ENCODE peak calls at places on chromosomes 12 and 14, in seven cellular contexts. S is neural crest cell; G is Kasumi-1; V is T-helper 2 cell; L is mesenteric fat pad; H is T follicular helper cell; N is stimulated activated CD4-positive, alpha-beta T cell treated with anti-CD3 and anti-CD28 coated beads, Interleukin-2, amount 100 ng/mL, for 4 hours. I is an unnamed sample.

GRCh38 chr12:41563044-41563443 is 374.9 kb downstream of the PDZRN4 start:
- DNase-seq in S (no peak), G (no peak), V (no peak), L (no peak), H (no peak), N (no peak), I (no peak)

GRCh38 chr14:100537701-100538565 is 49.3 kb downstream of the BEGAIN start:
- DNase-seq in S (no peak), G (no peak), V (no peak), L (peak), H (no peak), N (no peak), I (no peak)

GRCh38 chr14:99633141-99633540 is 11.8 kb upstream of the HHIPL1 start:
- DNase-seq in S (no peak), G (no peak), V (no peak), L (no peak), H (no peak), N (no peak), I (no peak)

GRCh38 chr12:56628671-56629458 is 1.3 kb downstream of the BAZ2A start:
- DNase-seq in S (peak), G (peak), V (peak), L (no peak), H (peak), N (no peak), I (peak)

GRCh38 chr12:69421548-69421947 is 48.6 kb upstream of the FRS2 start:
- DNase-seq in S (no peak), G (no peak), V (no peak), L (no peak), H (no peak), N (no peak), I (no peak)

GRCh38 chr12:119868992-119869391 is 8.1 kb downstream of the CIT start:
- DNase-seq in S (no peak), G (no peak), V (no peak), L (no peak), H (no peak), N (no peak), I (peak)

GRCh38 chr12:106296179-106296877 is 6.2 kb upstream of the TCP11L2 start:
- DNase-seq in S (no peak), G (no peak), V (no peak), L (no peak), H (no peak), N (no peak), I (peak)

GRCh38 chr12:15662983-15663659 is 126.1 kb downstream of the EPS8 start:
- DNase-seq in S (no peak), G (no peak), V (no peak), L (no peak), H (no peak), N (no peak), I (no peak)

GRCh38 chr14:34222867-34223266 is 239.2 kb downstream of the SPTSSA start:
- DNase-seq in S (no peak), G (no peak), V (no peak), L (no peak), H (no peak), N (no peak), I (no peak)

GRCh38 chr14:38290601-38291190 is 34.8 kb upstream of the CLEC14A start:
- DNase-seq in S (no peak), G (no peak), V (no peak), L (no peak), H (no peak), N (no peak), I (peak)

GRCh38 chr14:53327716-53328115 is 174.6 kb upstream of the DDHD1 start:
- DNase-seq in S (no peak), G (no peak), V (no peak), L (no peak), H (no peak), N (no peak), I (peak)

GRCh38 chr12:644818-645552 is 18.3 kb downstream of the NINJ2 start:
- DNase-seq in S (no peak), G (no peak), V (no peak), L (no peak), H (no peak), N (no peak), I (peak)

GRCh38 chr12:78002878-78003277 is 172.2 kb downstream of the NAV3 start:
- DNase-seq in S (no peak), G (peak), V (no peak), L (no peak), H (no peak), N (no peak), I (no peak)

GRCh38 chr14:89720741-89721315 is 233.7 kb downstream of the EFCAB11 start:
- DNase-seq in S (no peak), G (peak), V (peak), L (no peak), H (peak), N (peak), I (no peak)

GRCh38 chr12:31029466-31029865 is 44.2 kb upstream of the DDX11 start:
- DNase-seq in S (no peak), G (no peak), V (no peak), L (no peak), H (no peak), N (no peak), I (no peak)

GRCh38 chr12:9751204-9752144 is 9.2 kb downstream of the CD69 start:
- DNase-seq in S (no peak), G (peak), V (no peak), L (no peak), H (peak), N (peak), I (peak)

GRCh38 chr12:47819902-47820630 is at the start of gene HDAC7:
- DNase-seq in S (peak), G (peak), V (peak), L (no peak), H (peak), N (peak), I (peak)

GRCh38 chr14:27228053-27228452 is 630.2 kb upstream of the NOVA1 start:
- DNase-seq in S (no peak), G (no peak), V (no peak), L (no peak), H (no peak), N (no peak), I (no peak)

GRCh38 chr12:7439579-7440505 is 4.1 kb downstream of the CD163L1 start:
- DNase-seq in S (peak), G (no peak), V (no peak), L (no peak), H (no peak), N (no peak), I (peak)

GRCh38 chr12:14239935-14240872 is 125.3 kb upstream of the ATF7IP start:
- DNase-seq in S (no peak), G (no peak), V (no peak), L (no peak), H (no peak), N (no peak), I (no peak)

GRCh38 chr12:124734224-124734788 is 129.4 kb downstream of the SCARB1 start:
- DNase-seq in S (no peak), G (peak), V (no peak), L (no peak), H (no peak), N (no peak), I (no peak)